ENCODE peak calls at places on chromosomes 12 and 14, in nine cellular contexts. N is Caco-2, Q is astrocyte of the spinal cord, E is AG04450, M is epithelial cell of esophagus, K is cardiac muscle cell, X is HCT116, Y is mammary epithelial cell, U is heart left ventricle. O is an unnamed sample.

GRCh38 chr12:101642115-101643067 is 47.6 kb downstream of the MYBPC1 start:
- DNase-seq in N (no peak), E (no peak), X (no peak), M (peak; percentile 35), Y (no peak), U (no peak), Q (no peak), K (peak; percentile 30), O (no peak)

GRCh38 chr14:104826197-104826857 is 25.4 kb downstream of the ZBTB42 start:
- DNase-seq in E (peak; percentile 21), U (peak; percentile 92), X (peak; percentile 47), Y (peak; percentile 81), Q (peak; percentile 58), M (peak; percentile 83), K (peak; percentile 92), N (peak; percentile 95), O (no peak)

GRCh38 chr12:48067250-48067938 is 38.5 kb downstream of the SENP1 start:
- DNase-seq in E (no peak), X (no peak), K (peak; percentile 41), Y (no peak), U (no peak), M (no peak), Q (no peak), N (no peak), O (no peak)

GRCh38 chr14:23522643-23523198 is 28.8 kb downstream of the ZFHX2 start:
- DNase-seq in K (no peak), Q (no peak), M (no peak), U (no peak), N (no peak), E (no peak), Y (no peak), X (no peak), O (no peak)

GRCh38 chr14:22984959-22985658 is 2.8 kb upstream of the AJUBA start:
- DNase-seq in M (no peak), K (no peak), E (no peak), X (no peak), N (no peak), Q (no peak), U (no peak), Y (no peak), O (no peak)

GRCh38 chr12:55717397-55718007 is 1.7 kb downstream of the BLOC1S1 start:
- DNase-seq in U (no peak), K (no peak), X (no peak), Q (peak; percentile 74), M (peak; percentile 66), Y (peak; percentile 65), E (no peak), N (no peak), O (no peak)

GRCh38 chr12:774051-774614 is 21.8 kb downstream of the WNK1 start:
- DNase-seq in M (no peak), K (peak; percentile 47), N (no peak), Q (no peak), U (no peak), E (no peak), Y (no peak), X (no peak), O (no peak)

GRCh38 chr14:65222434-65222833 is 120.1 kb upstream of the MAX start:
- DNase-seq in X (peak; percentile 60), M (peak; percentile 60), Q (peak; percentile 68), Y (peak; percentile 46), N (peak; percentile 57), U (peak; percentile 31), K (peak; percentile 58), E (no peak), O (no peak)

GRCh38 chr14:24274101-24274543 is 2.7 kb upstream of the RABGGTA start:
- DNase-seq in M (peak; percentile 99), K (no peak), Q (no peak), E (no peak), Y (peak; percentile 99), X (no peak), N (no peak), U (no peak), O (no peak)

GRCh38 chr14:55671641-55672040 is 91.6 kb downstream of the KTN1 start:
- DNase-seq in M (no peak), Y (peak; percentile 5), Q (no peak), U (no peak), N (no peak), X (no peak), E (no peak), K (no peak), O (no peak)

GRCh38 chr12:17110316-17110715 is 504.4 kb upstream of the LMO3 start:
- DNase-seq in X (no peak), E (no peak), Q (no peak), U (no peak), N (no peak), Y (no peak), M (no peak), K (peak; percentile 32), O (no peak)

GRCh38 chr12:95802482-95803264 is 12.1 kb upstream of the NTN4 start:
- DNase-seq in Q (peak; percentile 87), X (peak; percentile 75), E (peak; percentile 65), M (peak; percentile 97), N (peak; percentile 78), K (no peak), Y (peak; percentile 88), U (no peak), O (peak; percentile 59)

GRCh38 chr14:34301107-34301734 is 160.8 kb downstream of the SPTSSA start:
- DNase-seq in X (peak; percentile 28), K (peak; percentile 55), M (peak; percentile 69), E (no peak), Y (peak; percentile 46), N (peak; percentile 64), U (no peak), Q (peak; percentile 40), O (peak; percentile 49)

GRCh38 chr14:100142073-100143040 is 17.1 kb downstream of the DEGS2 start:
- DNase-seq in M (no peak), Y (no peak), K (no peak), U (peak; percentile 79), X (no peak), E (no peak), Q (no peak), N (no peak), O (no peak)

GRCh38 chr14:102034301-102034700 is 52.5 kb downstream of the HSP90AA1 start:
- DNase-seq in K (no peak), U (no peak), Y (no peak), M (no peak), Q (no peak), E (no peak), X (no peak), N (no peak), O (no peak)

GRCh38 chr14:104556256-104557021 is 23.1 kb upstream of the C14orf180 start:
- DNase-seq in N (no peak), M (no peak), Q (no peak), Y (no peak), U (no peak), E (no peak), X (no peak), K (no peak), O (no peak)

GRCh38 chr12:131607658-131608447 is 103.0 kb upstream of the SFSWAP start:
- DNase-seq in X (no peak), U (no peak), Y (no peak), M (no peak), Q (no peak), K (no peak), N (no peak), E (no peak), O (no peak)

DNA sequence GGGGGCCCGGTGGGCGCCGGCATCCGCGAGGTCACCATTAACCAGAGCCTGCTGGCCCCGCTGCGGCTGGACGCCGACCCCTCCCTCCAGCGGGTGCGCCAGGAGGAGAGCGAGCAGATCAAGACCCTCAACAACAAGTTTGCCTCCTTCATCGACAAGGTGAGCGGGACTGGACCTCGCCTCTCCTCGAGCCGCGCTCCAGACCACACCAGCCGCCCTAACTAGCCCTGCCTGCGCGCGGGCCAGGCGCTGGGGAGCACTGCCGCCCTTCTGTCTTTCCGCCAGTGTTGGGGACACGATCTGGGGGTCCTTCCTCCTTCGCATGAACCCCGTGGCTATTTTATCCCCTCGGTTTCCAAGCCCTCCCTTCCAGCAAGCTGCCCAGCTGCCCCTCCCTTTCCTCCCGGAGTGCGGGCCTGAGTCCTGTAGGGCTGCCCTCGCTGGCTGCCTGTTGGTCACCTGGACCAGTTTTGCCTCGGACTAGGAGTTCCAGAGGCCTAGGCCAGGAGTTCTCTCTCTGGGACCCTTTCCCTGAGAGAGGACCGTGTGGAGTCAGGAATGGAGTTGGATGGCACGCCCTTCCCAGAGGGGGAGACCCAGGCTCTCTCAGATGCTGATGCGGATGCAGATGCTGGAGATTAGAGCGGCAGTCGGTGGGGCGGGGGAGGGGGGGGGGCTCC is 559 bp downstream of the KRT7 start:
- DNase-seq in Q (no peak), Y (no peak), N (no peak), M (no peak), K (no peak), U (no peak), X (no peak), E (no peak), O (no peak)
- H3K4me3 ChIP-seq in Q (peak overlapping the region; percentile 15), Y (peak overlapping the region; percentile 93), N (no peak overlapping the region), M (peak overlapping the region; percentile 61), K (no peak overlapping the region), U (peak overlapping the region; percentile 24), X (peak overlapping the region; percentile 21), E (no peak overlapping the region), O (no peak overlapping the region)

DNA sequence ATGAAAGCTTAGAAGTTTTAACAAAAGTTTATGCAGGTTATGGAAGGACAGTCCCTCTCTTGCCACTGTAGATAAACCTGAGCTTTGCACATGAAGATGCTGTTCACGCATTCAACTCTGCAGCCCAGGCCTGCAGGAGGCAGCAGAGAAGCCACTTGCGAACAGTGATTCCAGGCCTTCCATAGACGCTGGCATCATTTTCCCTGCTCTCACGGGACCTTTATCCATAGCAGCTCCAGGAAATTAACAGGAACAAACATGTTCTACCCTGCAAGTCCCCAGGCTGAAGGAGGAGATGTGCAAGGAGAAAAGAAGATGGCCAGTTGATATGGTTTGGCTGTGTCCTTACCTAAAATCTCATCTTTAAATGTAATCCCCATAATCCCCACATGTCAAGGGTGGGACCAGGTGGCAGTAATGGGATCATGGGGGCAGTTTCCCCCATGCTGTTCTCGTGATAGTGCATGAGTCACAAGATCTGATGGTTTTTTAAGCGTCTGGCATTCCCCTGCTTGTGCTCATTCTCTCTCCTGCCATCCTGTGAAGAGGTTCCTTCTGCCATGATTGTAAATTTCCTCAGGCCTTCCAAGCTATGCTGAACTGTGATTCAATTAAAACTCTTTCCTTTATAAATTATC is 2.0 kb downstream of the ERP27 start:
- DNase-seq in E (no peak), K (no peak), Q (no peak), N (peak; percentile 28), X (no peak), M (peak; percentile 59), Y (no peak), U (no peak), O (no peak)
- TF ChIP-seq CTCF in E (peak; percentile 25), K (peak; percentile 23), Q (peak; percentile 20), N (peak; percentile 14), X (peak; percentile 47), M (peak; percentile 23), Y (peak; percentile 37), U (peak; percentile 24), O (peak; percentile 8)

DNA sequence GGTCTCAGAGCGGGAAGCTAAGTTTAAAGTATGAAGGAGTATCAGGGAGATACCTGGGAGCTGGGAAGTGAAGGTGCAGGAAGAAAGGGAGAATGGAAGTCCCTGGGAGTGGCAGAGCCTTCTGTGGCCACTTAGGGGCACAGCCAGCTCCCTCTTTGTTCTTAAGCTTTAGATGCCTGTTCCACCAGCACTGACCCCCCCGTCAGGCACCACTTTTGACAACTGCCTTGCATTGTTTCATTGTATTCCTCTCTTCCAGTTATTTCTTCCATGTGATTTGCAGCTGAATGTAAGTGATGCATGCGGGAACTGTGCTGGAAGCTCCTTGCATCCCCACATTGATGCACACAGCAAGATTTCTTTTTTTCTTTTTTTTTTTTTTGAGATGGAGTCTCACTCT is 2.6 kb downstream of the GALNT16 start:
- DNase-seq in Y (no peak), E (no peak), Q (no peak), M (no peak), U (no peak), X (no peak), K (no peak), N (no peak), O (no peak)
- H3K4me3 ChIP-seq in Y (no peak overlapping the region), E (no peak overlapping the region), Q (no peak overlapping the region), M (no peak overlapping the region), U (no peak overlapping the region), X (no peak overlapping the region), K (no peak overlapping the region), N (no peak overlapping the region), O (no peak overlapping the region)

GRCh38 chr12:94650143-94651056 is at the start of gene TMCC3:
- DNase-seq in M (peak; percentile 74), N (peak; percentile 29), E (no peak), U (peak; percentile 50), Q (no peak), Y (peak; percentile 68), X (no peak), K (peak; percentile 70), O (no peak)
- TF ChIP-seq CTCF in M (no peak), N (no peak), E (no peak), U (no peak), Q (no peak), Y (no peak), X (no peak), K (no peak), O (no peak)